ENCODE peak calls at places on chromosomes 13 and 19, in seven cellular contexts. One of them, this sample, is unnamed. For H3K4me1, the result is how much of the 10 kb centered on the place peaks cover.

GRCh38 chr13:71290963-71291937 is 575.8 kb downstream of the DACH1 start:
- DNase-seq in stomach: no peak
- DNase-seq in esophagus squamous epithelium: no peak
- DNase-seq in A549: no peak
- DNase-seq in tibial nerve: peak
- DNase-seq in H1: no peak
- DNase-seq in body of pancreas: peak
- DNase-seq in this sample: peak

GRCh38 chr19:48461982-48462655 is 6.7 kb downstream of the KCNJ14 start:
- DNase-seq in stomach: no peak
- DNase-seq in esophagus squamous epithelium: no peak
- DNase-seq in A549: no peak
- DNase-seq in tibial nerve: no peak
- DNase-seq in H1: peak
- DNase-seq in body of pancreas: no peak
- DNase-seq in this sample: peak

GRCh38 chr19:46381746-46382345 is 31.5 kb downstream of the CCDC8 start:
- DNase-seq in stomach: no peak
- DNase-seq in esophagus squamous epithelium: no peak
- DNase-seq in A549: no peak
- DNase-seq in tibial nerve: no peak
- DNase-seq in H1: no peak
- DNase-seq in body of pancreas: no peak
- DNase-seq in this sample: no peak

GRCh38 chr13:97477824-97478223 is 43.9 kb downstream of the RAP2A start:
- DNase-seq in stomach: no peak
- DNase-seq in esophagus squamous epithelium: no peak
- DNase-seq in A549: no peak
- DNase-seq in tibial nerve: no peak
- DNase-seq in H1: no peak
- DNase-seq in body of pancreas: no peak
- DNase-seq in this sample: no peak

GRCh38 chr13:28754698-28755545 is 36.2 kb upstream of the SLC46A3 start:
- DNase-seq in stomach: no peak
- DNase-seq in esophagus squamous epithelium: no peak
- DNase-seq in A549: no peak
- DNase-seq in tibial nerve: peak
- DNase-seq in H1: no peak
- DNase-seq in body of pancreas: peak
- DNase-seq in this sample: no peak

GRCh38 chr19:28634837-28635236 is 578.1 kb downstream of the UQCRFS1 start:
- DNase-seq in stomach: no peak
- DNase-seq in esophagus squamous epithelium: no peak
- DNase-seq in A549: no peak
- DNase-seq in tibial nerve: no peak
- DNase-seq in H1: no peak
- DNase-seq in body of pancreas: no peak
- DNase-seq in this sample: no peak

GRCh38 chr13:102772042-102772425 is 1.6 kb downstream of the TEX30 start:
- DNase-seq in stomach: no peak
- DNase-seq in esophagus squamous epithelium: no peak
- DNase-seq in A549: no peak
- DNase-seq in tibial nerve: no peak
- DNase-seq in H1: no peak
- DNase-seq in body of pancreas: no peak
- DNase-seq in this sample: no peak

GRCh38 chr13:41917641-41918040 is 43.3 kb downstream of the VWA8 start:
- DNase-seq in stomach: no peak
- DNase-seq in esophagus squamous epithelium: no peak
- DNase-seq in A549: no peak
- DNase-seq in tibial nerve: no peak
- DNase-seq in H1: no peak
- DNase-seq in body of pancreas: no peak
- DNase-seq in this sample: no peak

GRCh38 chr19:35202722-35203674 is 25.5 kb downstream of the FAM187B start:
- DNase-seq in stomach: no peak
- DNase-seq in esophagus squamous epithelium: no peak
- DNase-seq in A549: no peak
- DNase-seq in tibial nerve: no peak
- DNase-seq in H1: peak
- DNase-seq in body of pancreas: no peak
- DNase-seq in this sample: no peak

GRCh38 chr13:33637978-33638743 is 179.8 kb upstream of the RFC3 start:
- DNase-seq in stomach: no peak
- DNase-seq in esophagus squamous epithelium: no peak
- DNase-seq in A549: no peak
- DNase-seq in tibial nerve: no peak
- DNase-seq in H1: no peak
- DNase-seq in body of pancreas: no peak
- DNase-seq in this sample: no peak

GRCh38 chr19:49684251-49684982 is 5.0 kb upstream of the ADM5 start:
- DNase-seq in stomach: no peak
- DNase-seq in esophagus squamous epithelium: no peak
- DNase-seq in A549: peak
- DNase-seq in tibial nerve: no peak
- DNase-seq in H1: no peak
- DNase-seq in body of pancreas: no peak
- DNase-seq in this sample: no peak

GRCh38 chr19:35901854-35902661 is at the start of gene HCST:
- DNase-seq in stomach: no peak
- DNase-seq in esophagus squamous epithelium: no peak
- DNase-seq in A549: no peak
- DNase-seq in tibial nerve: no peak
- DNase-seq in H1: no peak
- DNase-seq in body of pancreas: peak
- DNase-seq in this sample: no peak

GRCh38 chr19:32330149-32330548 is 15.3 kb upstream of the ZNF507 start:
- DNase-seq in stomach: no peak
- DNase-seq in esophagus squamous epithelium: no peak
- DNase-seq in A549: no peak
- DNase-seq in tibial nerve: no peak
- DNase-seq in H1: no peak
- DNase-seq in body of pancreas: no peak
- DNase-seq in this sample: no peak

GRCh38 chr19:30284209-30284608 is 88.0 kb upstream of the ZNF536 start:
- DNase-seq in stomach: no peak
- DNase-seq in esophagus squamous epithelium: no peak
- DNase-seq in A549: no peak
- DNase-seq in tibial nerve: no peak
- DNase-seq in H1: no peak
- DNase-seq in body of pancreas: no peak
- DNase-seq in this sample: no peak

GRCh38 chr13:44309771-44310767 is 63.6 kb upstream of the SERP2 start:
- DNase-seq in stomach: peak
- DNase-seq in esophagus squamous epithelium: no peak
- DNase-seq in A549: no peak
- DNase-seq in tibial nerve: no peak
- DNase-seq in H1: no peak
- DNase-seq in body of pancreas: no peak
- DNase-seq in this sample: no peak

GRCh38 chr19:35330475-35330874 is 1.5 kb downstream of the CD22 start:
- DNase-seq in stomach: no peak
- DNase-seq in esophagus squamous epithelium: peak
- DNase-seq in A549: no peak
- DNase-seq in tibial nerve: no peak
- DNase-seq in H1: no peak
- DNase-seq in body of pancreas: no peak
- DNase-seq in this sample: no peak

GRCh38 chr13:20101467-20102316 is 59.2 kb downstream of the GJA3 start:
- DNase-seq in stomach: no peak
- DNase-seq in esophagus squamous epithelium: no peak
- DNase-seq in A549: no peak
- DNase-seq in tibial nerve: no peak
- DNase-seq in H1: no peak
- DNase-seq in body of pancreas: no peak
- DNase-seq in this sample: no peak

GRCh38 chr19:39246951-39247669 is 1.5 kb downstream of the IFNL4 start:
- DNase-seq in stomach: no peak
- DNase-seq in esophagus squamous epithelium: no peak
- DNase-seq in A549: no peak
- DNase-seq in tibial nerve: no peak
- DNase-seq in H1: no peak
- DNase-seq in body of pancreas: no peak
- DNase-seq in this sample: peak

GRCh38 chr19:46431824-46432223 is 3.1 kb upstream of the PNMA8C start:
- DNase-seq in stomach: no peak
- DNase-seq in esophagus squamous epithelium: no peak
- DNase-seq in A549: no peak
- DNase-seq in tibial nerve: no peak
- DNase-seq in H1: no peak
- DNase-seq in body of pancreas: peak
- DNase-seq in this sample: no peak

GRCh38 chr19:38661996-38662395 is 14.5 kb downstream of the ACTN4 start:
- DNase-seq in stomach: peak
- DNase-seq in esophagus squamous epithelium: no peak
- DNase-seq in A549: no peak
- DNase-seq in tibial nerve: no peak
- DNase-seq in H1: no peak
- DNase-seq in body of pancreas: peak
- DNase-seq in this sample: no peak

GRCh38 chr13:32032780-32033179 is 1.2 kb downstream of the FRY start:
- DNase-seq in stomach: no peak
- DNase-seq in esophagus squamous epithelium: no peak
- DNase-seq in A549: no peak
- DNase-seq in tibial nerve: no peak
- DNase-seq in H1: no peak
- DNase-seq in body of pancreas: no peak
- DNase-seq in this sample: no peak

GRCh38 chr19:1094655-1094977 is 559 bp downstream of the POLR2E start:
- DNase-seq in stomach: no peak
- DNase-seq in esophagus squamous epithelium: no peak
- DNase-seq in A549: no peak
- DNase-seq in tibial nerve: no peak
- DNase-seq in H1: no peak
- DNase-seq in body of pancreas: no peak
- DNase-seq in this sample: no peak
- H3K4me1 ChIP-seq in stomach: half or more
- H3K4me1 ChIP-seq in esophagus squamous epithelium: under half
- H3K4me1 ChIP-seq in A549: under half
- H3K4me1 ChIP-seq in tibial nerve: under half
- H3K4me1 ChIP-seq in H1: under half
- H3K4me1 ChIP-seq in body of pancreas: under half
- H3K4me1 ChIP-seq in this sample: under half

DNA sequence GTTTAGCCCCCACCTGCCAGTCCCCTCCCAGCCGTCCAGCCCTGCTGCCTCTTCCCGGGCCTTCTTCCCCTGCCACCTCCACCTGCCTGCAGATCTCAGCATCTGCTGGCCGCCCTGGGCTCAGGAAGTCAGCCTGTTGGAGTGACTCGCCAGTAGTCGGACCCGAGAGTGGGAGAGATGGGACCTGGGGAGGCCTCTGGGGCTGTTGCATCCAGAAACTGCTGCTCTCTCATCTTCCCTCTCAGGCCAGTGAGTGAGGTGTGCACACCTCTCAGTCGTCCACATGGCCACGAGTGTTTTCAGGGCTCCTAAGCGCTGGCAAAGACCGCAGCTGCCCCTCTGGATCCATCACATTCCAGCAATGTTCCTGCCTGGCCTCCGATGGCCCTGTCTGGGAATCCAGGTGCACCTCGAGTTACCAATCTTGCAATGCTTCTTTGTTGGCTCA is 151.8 kb upstream of the SOX1 start:
- DNase-seq in stomach: no peak
- DNase-seq in esophagus squamous epithelium: no peak
- DNase-seq in A549: no peak
- DNase-seq in tibial nerve: no peak
- DNase-seq in H1: no peak
- DNase-seq in body of pancreas: no peak
- DNase-seq in this sample: no peak
- TF ChIP-seq POLR2A in stomach: no peak
- TF ChIP-seq POLR2A in esophagus squamous epithelium: no peak
- TF ChIP-seq POLR2A in A549: no peak
- TF ChIP-seq POLR2A in tibial nerve: no peak
- TF ChIP-seq POLR2A in H1: no peak
- TF ChIP-seq POLR2A in body of pancreas: no peak
- TF ChIP-seq POLR2A in this sample: no peak

DNA sequence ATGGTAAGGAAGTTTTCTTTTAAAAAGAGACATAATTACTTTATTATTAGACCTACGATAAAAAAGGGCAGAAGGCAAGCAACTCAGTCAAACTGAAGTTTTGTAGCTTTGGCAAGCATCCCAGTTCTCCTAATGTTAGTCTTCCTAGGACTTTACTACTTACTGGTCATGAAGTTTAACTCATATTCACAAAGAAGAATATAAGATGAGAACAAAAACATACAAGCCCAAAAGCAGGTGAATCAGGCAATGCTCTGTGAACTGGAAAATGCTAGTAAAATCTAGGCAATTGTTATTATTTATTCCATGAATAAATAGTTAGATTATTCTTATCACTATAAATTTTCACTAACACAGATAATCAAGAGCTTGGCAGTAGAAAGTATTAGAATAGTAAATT is 85.0 kb downstream of the MIPEP start:
- DNase-seq in stomach: no peak
- DNase-seq in esophagus squamous epithelium: no peak
- DNase-seq in A549: no peak
- DNase-seq in tibial nerve: no peak
- DNase-seq in H1: no peak
- DNase-seq in body of pancreas: no peak
- DNase-seq in this sample: no peak
- H3K4me1 ChIP-seq in stomach: under half
- H3K4me1 ChIP-seq in esophagus squamous epithelium: under half
- H3K4me1 ChIP-seq in A549: under half
- H3K4me1 ChIP-seq in tibial nerve: under half
- H3K4me1 ChIP-seq in H1: under half
- H3K4me1 ChIP-seq in body of pancreas: under half
- H3K4me1 ChIP-seq in this sample: under half

GRCh38 chr13:90564566-90564965 is 782.9 kb upstream of the MIR17HG start:
- DNase-seq in stomach: no peak
- DNase-seq in esophagus squamous epithelium: no peak
- DNase-seq in A549: no peak
- DNase-seq in tibial nerve: no peak
- DNase-seq in H1: no peak
- DNase-seq in body of pancreas: no peak
- DNase-seq in this sample: no peak

GRCh38 chr13:90568165-90568564 is 779.3 kb upstream of the MIR17HG start:
- DNase-seq in stomach: no peak
- DNase-seq in esophagus squamous epithelium: no peak
- DNase-seq in A549: no peak
- DNase-seq in tibial nerve: no peak
- DNase-seq in H1: no peak
- DNase-seq in body of pancreas: no peak
- DNase-seq in this sample: no peak

GRCh38 chr13:90565985-90566713 is 781.3 kb upstream of the MIR17HG start:
- DNase-seq in stomach: no peak
- DNase-seq in esophagus squamous epithelium: no peak
- DNase-seq in A549: no peak
- DNase-seq in tibial nerve: no peak
- DNase-seq in H1: no peak
- DNase-seq in body of pancreas: no peak
- DNase-seq in this sample: no peak

GRCh38 chr13:90564096-90564495 is 783.4 kb upstream of the MIR17HG start:
- DNase-seq in stomach: no peak
- DNase-seq in esophagus squamous epithelium: no peak
- DNase-seq in A549: no peak
- DNase-seq in tibial nerve: no peak
- DNase-seq in H1: no peak
- DNase-seq in body of pancreas: no peak
- DNase-seq in this sample: no peak

GRCh38 chr13:90562388-90562787 is 785.1 kb upstream of the MIR17HG start:
- DNase-seq in stomach: no peak
- DNase-seq in esophagus squamous epithelium: no peak
- DNase-seq in A549: no peak
- DNase-seq in tibial nerve: no peak
- DNase-seq in H1: no peak
- DNase-seq in body of pancreas: no peak
- DNase-seq in this sample: no peak
- TF ChIP-seq POLR2A in stomach: no peak
- TF ChIP-seq POLR2A in esophagus squamous epithelium: no peak
- TF ChIP-seq POLR2A in A549: no peak
- TF ChIP-seq POLR2A in tibial nerve: no peak
- TF ChIP-seq POLR2A in H1: no peak
- TF ChIP-seq POLR2A in body of pancreas: no peak
- TF ChIP-seq POLR2A in this sample: no peak